ENCODE peak calls at places on chromosomes 3 and 15, in five cellular contexts. F is effector memory CD4-positive, alpha-beta T cell; R is stomach; D is right cardiac atrium; J is RWPE1. X is an unnamed sample.

GRCh38 chr3:196948442-196949365 is 6.4 kb upstream of the NCBP2 start:
- DNase-seq in F (no peak), R (no peak), D (no peak), J (no peak), X (no peak)

GRCh38 chr3:183819831-183820230 is 5.5 kb downstream of the MAP6D1 start:
- DNase-seq in F (no peak), R (no peak), D (no peak), J (no peak), X (no peak)

GRCh38 chr3:49689046-49689886 is at the start of the genes MST1 and RNF123:
- DNase-seq in F (peak), R (peak), D (peak), J (peak), X (no peak)

GRCh38 chr3:119323401-119324107 is 29.4 kb downstream of the ARHGAP31 start:
- DNase-seq in F (no peak), R (no peak), D (peak), J (no peak), X (no peak)

GRCh38 chr3:57041674-57042073 is 18.8 kb upstream of the SPATA12 start:
- DNase-seq in F (no peak), R (no peak), D (peak), J (no peak), X (no peak)

GRCh38 chr15:57743424-57743823 is 36.9 kb downstream of the POLR2M start:
- DNase-seq in F (no peak), R (no peak), D (no peak), J (no peak), X (no peak)

GRCh38 chr15:48427960-48428547 is 96.8 kb downstream of the DUT start:
- DNase-seq in F (no peak), R (no peak), D (no peak), J (peak), X (no peak)

GRCh38 chr3:56864886-56865527 is 63.3 kb upstream of the ARHGEF3 start:
- DNase-seq in F (no peak), R (no peak), D (no peak), J (no peak), X (no peak)

GRCh38 chr3:40939113-40940070 is 259.9 kb upstream of the CTNNB1 start:
- DNase-seq in F (no peak), R (no peak), D (no peak), J (no peak), X (no peak)

GRCh38 chr3:4303187-4304123 is at the start of gene SETMAR:
- DNase-seq in F (peak), R (peak), D (peak), J (peak), X (peak)

GRCh38 chr3:187673012-187673411 is 2.8 kb upstream of the SST start:
- DNase-seq in F (no peak), R (no peak), D (no peak), J (no peak), X (no peak)

GRCh38 chr15:89785771-89786135 is 9.6 kb downstream of the MESP2 start:
- DNase-seq in F (no peak), R (no peak), D (no peak), J (no peak), X (no peak)

GRCh38 chr3:47367631-47368030 is 13.2 kb upstream of the PTPN23 start:
- DNase-seq in F (no peak), R (no peak), D (no peak), J (no peak), X (no peak)

GRCh38 chr3:172067837-172068440 is 28.6 kb downstream of the FNDC3B start:
- DNase-seq in F (no peak), R (no peak), D (no peak), J (no peak), X (no peak)

GRCh38 chr3:41698931-41699330 is 263.0 kb downstream of the ULK4 start:
- DNase-seq in F (no peak), R (no peak), D (no peak), J (no peak), X (no peak)

GRCh38 chr3:146130881-146131371 is 30.1 kb downstream of the PLOD2 start:
- DNase-seq in F (no peak), R (no peak), D (no peak), J (no peak), X (no peak)

GRCh38 chr3:143529018-143529478 is 319.2 kb downstream of the SLC9A9 start:
- DNase-seq in F (no peak), R (no peak), D (peak), J (no peak), X (no peak)

GRCh38 chr15:45169608-45170480 is 17.9 kb downstream of the SHF start:
- DNase-seq in F (no peak), R (no peak), D (no peak), J (no peak), X (no peak)

GRCh38 chr15:71997691-71998090 is 120.3 kb downstream of the MYO9A start:
- DNase-seq in F (no peak), R (no peak), D (no peak), J (no peak), X (no peak)

GRCh38 chr15:41180206-41180789 is 50.3 kb downstream of the EXD1 start:
- DNase-seq in F (no peak), R (no peak), D (no peak), J (no peak), X (no peak)

GRCh38 chr3:45774581-45775505 is 21.5 kb downstream of the SLC6A20 start:
- DNase-seq in F (no peak), R (peak), D (no peak), J (no peak), X (no peak)

GRCh38 chr15:70318996-70319465 is 221.3 kb upstream of the TLE3 start:
- DNase-seq in F (no peak), R (no peak), D (no peak), J (peak), X (no peak)

GRCh38 chr3:169772530-169772950 is 656 bp upstream of the MYNN start:
- DNase-seq in F (peak), R (peak), D (peak), J (peak), X (no peak)

GRCh38 chr3:129398803-129399144 is 29.7 kb downstream of the EFCAB12 start:
- DNase-seq in F (no peak), R (peak), D (no peak), J (peak), X (no peak)

GRCh38 chr3:27553868-27554540 is 69.8 kb upstream of the SLC4A7 start:
- DNase-seq in F (no peak), R (no peak), D (no peak), J (no peak), X (no peak)
- H3K27ac ChIP-seq in F (no peak), R (no peak), D (no peak), J (no peak), X (no peak)

DNA sequence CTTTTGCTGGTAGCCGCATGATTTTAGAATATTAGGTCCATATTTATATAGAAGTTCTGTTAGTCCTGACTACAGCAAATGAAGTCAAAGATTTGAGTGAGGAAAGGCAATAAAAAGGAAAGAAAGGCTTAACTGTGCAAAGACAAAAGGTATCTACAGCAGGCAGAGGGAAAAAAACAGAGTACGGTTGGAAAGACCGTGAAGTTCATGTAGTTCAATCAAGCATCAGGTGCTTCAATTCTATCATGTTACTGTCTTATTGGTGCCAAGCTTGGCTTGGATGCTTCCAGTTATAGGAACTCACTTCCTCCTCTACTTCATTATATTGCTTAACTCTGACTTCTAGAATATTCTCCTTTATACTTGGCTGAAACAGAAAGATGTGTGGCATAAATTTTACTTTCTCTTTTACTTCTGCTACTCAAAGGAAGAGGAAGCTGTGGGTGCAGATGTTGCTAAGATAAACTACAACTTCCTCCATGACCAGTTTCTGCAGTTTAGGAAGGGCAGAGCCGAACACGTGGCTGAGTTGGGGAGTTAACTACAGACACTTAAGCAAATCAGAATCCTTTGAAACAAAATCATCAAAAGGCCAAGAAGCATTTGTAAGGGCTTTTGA is 72.6 kb upstream of the ZBED2 start:
- DNase-seq in F (peak), R (no peak), D (no peak), J (no peak), X (no peak)
- H3K27ac ChIP-seq in F (peak), R (no peak), D (no peak), J (no peak), X (peak)

GRCh38 chr3:149376728-149377407 is 581 bp downstream of the TM4SF1 start:
- DNase-seq in F (no peak), R (no peak), D (no peak), J (no peak), X (no peak)

GRCh38 chr3:149381173-149382090 is 4.0 kb upstream of the TM4SF1 start:
- DNase-seq in F (no peak), R (no peak), D (no peak), J (no peak), X (no peak)

GRCh38 chr3:149377408-149378111 is at the start of gene TM4SF1:
- DNase-seq in F (no peak), R (peak), D (peak), J (peak), X (peak)

GRCh38 chr3:149375824-149376196 is 1.6 kb downstream of the TM4SF1 start:
- DNase-seq in F (no peak), R (no peak), D (no peak), J (no peak), X (no peak)

GRCh38 chr3:149378420-149379388 is 1.3 kb upstream of the TM4SF1 start:
- DNase-seq in F (no peak), R (no peak), D (peak), J (no peak), X (no peak)
- H3K27ac ChIP-seq in F (no peak), R (peak), D (peak), J (peak), X (peak)

DNA sequence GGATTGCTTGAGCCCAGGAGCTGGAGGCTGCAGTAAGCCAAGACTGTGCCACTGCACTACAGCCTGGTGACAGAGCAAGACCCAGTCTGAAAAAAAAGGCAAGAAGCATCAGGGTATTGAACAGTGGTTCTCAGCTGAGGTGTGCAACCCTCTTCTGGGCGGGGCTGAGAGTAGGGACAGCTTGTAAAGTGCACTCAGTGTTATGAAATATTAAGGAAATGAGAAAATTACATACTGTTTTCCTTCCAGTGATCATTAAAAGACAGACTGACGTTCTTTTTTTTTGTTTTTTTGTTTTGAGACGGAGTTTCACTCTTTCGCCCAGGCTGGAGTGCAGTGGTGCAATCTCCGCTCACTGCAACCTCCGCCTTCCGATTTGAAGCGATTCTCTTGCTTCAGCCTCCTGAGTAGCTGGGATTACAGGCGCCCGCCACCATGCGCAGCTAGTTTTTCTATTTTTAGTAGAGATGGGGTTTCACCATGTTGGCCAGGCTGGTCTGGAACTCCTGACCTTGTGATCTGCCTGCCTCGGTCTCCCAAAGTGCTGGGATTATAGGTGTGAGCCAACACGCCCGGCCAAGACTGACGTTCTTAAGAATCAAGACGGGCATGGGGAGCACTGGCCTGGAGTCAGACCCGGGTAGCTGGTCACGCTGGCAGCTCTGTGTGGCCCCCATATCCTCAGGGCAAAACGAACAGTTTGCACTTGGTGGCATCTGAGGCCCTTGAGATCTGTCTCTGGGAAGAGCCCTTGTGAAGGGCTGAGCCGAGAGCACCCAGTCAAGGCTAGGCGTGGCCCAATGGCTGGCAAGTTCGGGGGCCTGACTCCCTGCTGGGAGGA is 11.4 kb downstream of the MAN2A2 start:
- DNase-seq in F (no peak), R (no peak), D (peak), J (no peak), X (no peak)
- H3K27ac ChIP-seq in F (no peak), R (no peak), D (no peak), J (peak), X (no peak)

X was measured in epithelial cell of prostate.